ENCODE peak calls at places on chromosomes 5 and 9, in ten cellular contexts. One of them, this sample, is unnamed.

GRCh38 chr5:162190-162564 is 29.1 kb upstream of the LRRC14B start:
- DNase-seq in activated gamma-delta T cell treated with anti-CD3 and anti-CD28 coated beads, Interleukin-2, amount 50 U/mL, for 16 hours: no peak
- DNase-seq in heart left ventricle: no peak
- DNase-seq in foreskin keratinocyte: no peak
- DNase-seq in HFF-Myc: no peak
- DNase-seq in NAMALWA: no peak
- DNase-seq in AG08395: no peak
- DNase-seq in stimulated activated CD8-positive, alpha-beta memory T cell treated with anti-CD3 and anti-CD28 coated beads, Interleukin-2, amount 100 ng/mL, for 48 hours: no peak
- DNase-seq in CD8-positive, alpha-beta memory T cell: no peak
- DNase-seq in GM19239: no peak
- DNase-seq in this sample: no peak

GRCh38 chr5:143135832-143136551 is 267.5 kb downstream of the NR3C1 start:
- DNase-seq in activated gamma-delta T cell treated with anti-CD3 and anti-CD28 coated beads, Interleukin-2, amount 50 U/mL, for 16 hours: no peak
- DNase-seq in heart left ventricle: no peak
- DNase-seq in foreskin keratinocyte: no peak
- DNase-seq in HFF-Myc: no peak
- DNase-seq in NAMALWA: no peak
- DNase-seq in AG08395: no peak
- DNase-seq in stimulated activated CD8-positive, alpha-beta memory T cell treated with anti-CD3 and anti-CD28 coated beads, Interleukin-2, amount 100 ng/mL, for 48 hours: no peak
- DNase-seq in CD8-positive, alpha-beta memory T cell: no peak
- DNase-seq in GM19239: no peak
- DNase-seq in this sample: no peak

GRCh38 chr5:95781101-95781583 is 41.4 kb downstream of the GLRX start:
- DNase-seq in activated gamma-delta T cell treated with anti-CD3 and anti-CD28 coated beads, Interleukin-2, amount 50 U/mL, for 16 hours: peak; percentile 59
- DNase-seq in heart left ventricle: peak; percentile 82
- DNase-seq in foreskin keratinocyte: peak; percentile 32
- DNase-seq in HFF-Myc: peak; percentile 58
- DNase-seq in NAMALWA: peak; percentile 89
- DNase-seq in AG08395: peak; percentile 81
- DNase-seq in stimulated activated CD8-positive, alpha-beta memory T cell treated with anti-CD3 and anti-CD28 coated beads, Interleukin-2, amount 100 ng/mL, for 48 hours: peak; percentile 41
- DNase-seq in CD8-positive, alpha-beta memory T cell: peak; percentile 58
- DNase-seq in GM19239: peak; percentile 46
- DNase-seq in this sample: peak; percentile 73

GRCh38 chr9:87787735-87788134 is 61.8 kb downstream of the CTSL start:
- DNase-seq in activated gamma-delta T cell treated with anti-CD3 and anti-CD28 coated beads, Interleukin-2, amount 50 U/mL, for 16 hours: no peak
- DNase-seq in heart left ventricle: no peak
- DNase-seq in foreskin keratinocyte: no peak
- DNase-seq in HFF-Myc: no peak
- DNase-seq in NAMALWA: no peak
- DNase-seq in AG08395: no peak
- DNase-seq in stimulated activated CD8-positive, alpha-beta memory T cell treated with anti-CD3 and anti-CD28 coated beads, Interleukin-2, amount 100 ng/mL, for 48 hours: no peak
- DNase-seq in CD8-positive, alpha-beta memory T cell: no peak
- DNase-seq in GM19239: no peak
- DNase-seq in this sample: no peak

GRCh38 chr5:169369130-169369529 is 68.2 kb upstream of the SLIT3 start:
- DNase-seq in activated gamma-delta T cell treated with anti-CD3 and anti-CD28 coated beads, Interleukin-2, amount 50 U/mL, for 16 hours: no peak
- DNase-seq in heart left ventricle: no peak
- DNase-seq in foreskin keratinocyte: no peak
- DNase-seq in HFF-Myc: no peak
- DNase-seq in NAMALWA: no peak
- DNase-seq in AG08395: no peak
- DNase-seq in stimulated activated CD8-positive, alpha-beta memory T cell treated with anti-CD3 and anti-CD28 coated beads, Interleukin-2, amount 100 ng/mL, for 48 hours: no peak
- DNase-seq in CD8-positive, alpha-beta memory T cell: no peak
- DNase-seq in GM19239: no peak
- DNase-seq in this sample: no peak

GRCh38 chr9:102974530-102974929 is 20.6 kb upstream of the CYLC2 start:
- DNase-seq in activated gamma-delta T cell treated with anti-CD3 and anti-CD28 coated beads, Interleukin-2, amount 50 U/mL, for 16 hours: no peak
- DNase-seq in heart left ventricle: no peak
- DNase-seq in foreskin keratinocyte: peak; percentile 10
- DNase-seq in HFF-Myc: no peak
- DNase-seq in NAMALWA: no peak
- DNase-seq in AG08395: no peak
- DNase-seq in stimulated activated CD8-positive, alpha-beta memory T cell treated with anti-CD3 and anti-CD28 coated beads, Interleukin-2, amount 100 ng/mL, for 48 hours: no peak
- DNase-seq in CD8-positive, alpha-beta memory T cell: no peak
- DNase-seq in GM19239: no peak
- DNase-seq in this sample: no peak

GRCh38 chr9:3459076-3459475 is 66.7 kb downstream of the RFX3 start:
- DNase-seq in activated gamma-delta T cell treated with anti-CD3 and anti-CD28 coated beads, Interleukin-2, amount 50 U/mL, for 16 hours: no peak
- DNase-seq in heart left ventricle: no peak
- DNase-seq in foreskin keratinocyte: no peak
- DNase-seq in HFF-Myc: peak; percentile 36
- DNase-seq in NAMALWA: no peak
- DNase-seq in AG08395: no peak
- DNase-seq in stimulated activated CD8-positive, alpha-beta memory T cell treated with anti-CD3 and anti-CD28 coated beads, Interleukin-2, amount 100 ng/mL, for 48 hours: no peak
- DNase-seq in CD8-positive, alpha-beta memory T cell: no peak
- DNase-seq in GM19239: no peak
- DNase-seq in this sample: no peak

GRCh38 chr5:170632985-170633234 is 129.1 kb downstream of the KCNIP1 start:
- DNase-seq in activated gamma-delta T cell treated with anti-CD3 and anti-CD28 coated beads, Interleukin-2, amount 50 U/mL, for 16 hours: peak; percentile 22
- DNase-seq in heart left ventricle: peak; percentile 84
- DNase-seq in foreskin keratinocyte: no peak
- DNase-seq in HFF-Myc: no peak
- DNase-seq in NAMALWA: peak; percentile 64
- DNase-seq in AG08395: peak; percentile 60
- DNase-seq in stimulated activated CD8-positive, alpha-beta memory T cell treated with anti-CD3 and anti-CD28 coated beads, Interleukin-2, amount 100 ng/mL, for 48 hours: peak; percentile 23
- DNase-seq in CD8-positive, alpha-beta memory T cell: peak; percentile 18
- DNase-seq in GM19239: peak; percentile 78
- DNase-seq in this sample: no peak

GRCh38 chr5:40676643-40677333 is 2.9 kb upstream of the PTGER4 start:
- DNase-seq in activated gamma-delta T cell treated with anti-CD3 and anti-CD28 coated beads, Interleukin-2, amount 50 U/mL, for 16 hours: no peak
- DNase-seq in heart left ventricle: no peak
- DNase-seq in foreskin keratinocyte: no peak
- DNase-seq in HFF-Myc: peak; percentile 42
- DNase-seq in NAMALWA: no peak
- DNase-seq in AG08395: peak; percentile 65
- DNase-seq in stimulated activated CD8-positive, alpha-beta memory T cell treated with anti-CD3 and anti-CD28 coated beads, Interleukin-2, amount 100 ng/mL, for 48 hours: no peak
- DNase-seq in CD8-positive, alpha-beta memory T cell: no peak
- DNase-seq in GM19239: no peak
- DNase-seq in this sample: no peak

GRCh38 chr9:83219154-83219923 is 156.4 kb upstream of the RASEF start:
- DNase-seq in activated gamma-delta T cell treated with anti-CD3 and anti-CD28 coated beads, Interleukin-2, amount 50 U/mL, for 16 hours: no peak
- DNase-seq in heart left ventricle: peak; percentile 86
- DNase-seq in foreskin keratinocyte: no peak
- DNase-seq in HFF-Myc: no peak
- DNase-seq in NAMALWA: peak; percentile 4
- DNase-seq in AG08395: peak; percentile 79
- DNase-seq in stimulated activated CD8-positive, alpha-beta memory T cell treated with anti-CD3 and anti-CD28 coated beads, Interleukin-2, amount 100 ng/mL, for 48 hours: no peak
- DNase-seq in CD8-positive, alpha-beta memory T cell: no peak
- DNase-seq in GM19239: peak; percentile 9
- DNase-seq in this sample: no peak